ENCODE peak calls at places on chromosomes 4 and X, in five cellular contexts. C is neural crest cell, A is heart right ventricle, R is A549, L is GM13977. Q is an unnamed sample.

GRCh38 chr4:7625073-7625472 is 190.3 kb upstream of the PSAPL1 start:
- DNase-seq in C (no peak), A (no peak), R (no peak), L (no peak), Q (no peak)

GRCh38 chr4:88063634-88064296 is 56.3 kb downstream of the PKD2 start:
- DNase-seq in C (no peak), A (no peak), R (no peak), L (no peak), Q (no peak)

GRCh38 chrX:85501349-85501748 is 121.9 kb upstream of the POF1B start:
- DNase-seq in C (no peak), A (no peak), R (no peak), L (no peak), Q (no peak)

GRCh38 chr4:147286846-147287587 is 193.9 kb upstream of the EDNRA start:
- DNase-seq in C (no peak), A (no peak), R (no peak), L (no peak), Q (no peak)

GRCh38 chr4:25450491-25450901 is 73.4 kb downstream of the ANAPC4 start:
- DNase-seq in C (no peak), A (no peak), R (no peak), L (no peak), Q (no peak)

GRCh38 chr4:4859010-4859798 is at the start of gene MSX1:
- DNase-seq in C (peak), A (peak), R (peak), L (peak), Q (peak)

GRCh38 chrX:38871129-38872029 is 70.1 kb downstream of the MID1IP1 start:
- DNase-seq in C (no peak), A (no peak), R (no peak), L (no peak), Q (no peak)

GRCh38 chr4:65917486-65917885 is 247.2 kb upstream of the EPHA5 start:
- DNase-seq in C (no peak), A (no peak), R (no peak), L (no peak), Q (no peak)

GRCh38 chr4:80313627-80314026 is 21.9 kb upstream of the CFAP299 start:
- DNase-seq in C (no peak), A (no peak), R (no peak), L (no peak), Q (no peak)

GRCh38 chr4:101651778-101652177 is 138.8 kb upstream of the BANK1 start:
- DNase-seq in C (no peak), A (peak), R (no peak), L (no peak), Q (no peak)

GRCh38 chr4:38189445-38189844 is 229.2 kb downstream of the PTTG2 start:
- DNase-seq in C (no peak), A (no peak), R (peak), L (no peak), Q (no peak)

GRCh38 chrX:150201841-150202240 is 161.3 kb upstream of the MAMLD1 start:
- DNase-seq in C (no peak), A (no peak), R (no peak), L (no peak), Q (no peak)

GRCh38 chrX:155745792-155746191 is 133.0 kb upstream of the TMLHE start:
- DNase-seq in C (no peak), A (no peak), R (peak), L (no peak), Q (no peak)

GRCh38 chr4:1695913-1696312 is 11.8 kb upstream of the FAM53A start:
- DNase-seq in C (no peak), A (no peak), R (no peak), L (no peak), Q (no peak)

GRCh38 chr4:133152330-133152791 is 3.3 kb downstream of the PCDH10 start:
- DNase-seq in C (peak), A (no peak), R (no peak), L (no peak), Q (peak)

GRCh38 chrX:39204349-39204748 is 403.1 kb downstream of the MID1IP1 start:
- DNase-seq in C (no peak), A (no peak), R (no peak), L (no peak), Q (no peak)

GRCh38 chrX:106168107-106168506 is at the start of gene PWWP3B:
- DNase-seq in C (peak), A (peak), R (peak), L (no peak), Q (peak)

GRCh38 chr4:138510053-138510452 is 267.9 kb upstream of the SLC7A11 start:
- DNase-seq in C (no peak), A (no peak), R (no peak), L (no peak), Q (no peak)

GRCh38 chr4:48604527-48604926 is 114.5 kb downstream of the ZAR1 start:
- DNase-seq in C (no peak), A (no peak), R (no peak), L (no peak), Q (no peak)

GRCh38 chr4:53605783-53606182 is 14.5 kb upstream of the LNX1 start:
- DNase-seq in C (no peak), A (no peak), R (no peak), L (no peak), Q (no peak)

GRCh38 chr4:183504064-183504929 is 561 bp upstream of the ING2 start:
- DNase-seq in C (peak), A (peak), R (peak), L (peak), Q (peak)
- TF ChIP-seq CTCF in C (no peak), A (peak), R (peak), L (peak), Q (no peak)

DNA sequence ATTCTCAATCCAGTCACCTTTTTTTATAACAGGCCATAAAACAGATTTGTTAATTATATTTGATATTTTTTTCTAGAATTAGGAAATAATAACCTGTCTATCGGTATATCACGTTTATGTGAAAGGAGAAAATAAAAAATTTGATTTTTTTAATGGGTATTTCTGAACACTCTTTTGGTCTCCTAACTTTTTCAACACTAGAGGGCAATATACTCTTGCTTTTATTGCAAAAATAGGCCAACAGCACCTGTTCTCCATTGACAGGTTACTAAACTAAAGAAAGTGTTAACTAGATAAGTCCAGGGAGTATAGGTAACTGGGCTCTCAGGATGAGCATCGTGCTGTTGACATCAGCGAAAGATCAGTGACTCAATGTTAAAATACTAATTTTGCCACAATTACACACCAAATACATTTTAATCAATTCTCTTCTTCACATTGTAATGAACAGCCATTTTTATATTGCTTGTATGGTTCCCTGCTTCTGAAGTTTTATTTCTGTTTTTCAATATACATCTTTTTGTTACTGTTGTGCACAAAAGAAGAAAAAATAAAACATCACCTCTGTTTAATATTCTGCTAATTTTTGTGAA is 22.8 kb downstream of the NDST4 start:
- DNase-seq in C (no peak), A (no peak), R (peak), L (peak), Q (peak)
- TF ChIP-seq CTCF in C (peak), A (peak), R (peak), L (peak), Q (peak)

DNA sequence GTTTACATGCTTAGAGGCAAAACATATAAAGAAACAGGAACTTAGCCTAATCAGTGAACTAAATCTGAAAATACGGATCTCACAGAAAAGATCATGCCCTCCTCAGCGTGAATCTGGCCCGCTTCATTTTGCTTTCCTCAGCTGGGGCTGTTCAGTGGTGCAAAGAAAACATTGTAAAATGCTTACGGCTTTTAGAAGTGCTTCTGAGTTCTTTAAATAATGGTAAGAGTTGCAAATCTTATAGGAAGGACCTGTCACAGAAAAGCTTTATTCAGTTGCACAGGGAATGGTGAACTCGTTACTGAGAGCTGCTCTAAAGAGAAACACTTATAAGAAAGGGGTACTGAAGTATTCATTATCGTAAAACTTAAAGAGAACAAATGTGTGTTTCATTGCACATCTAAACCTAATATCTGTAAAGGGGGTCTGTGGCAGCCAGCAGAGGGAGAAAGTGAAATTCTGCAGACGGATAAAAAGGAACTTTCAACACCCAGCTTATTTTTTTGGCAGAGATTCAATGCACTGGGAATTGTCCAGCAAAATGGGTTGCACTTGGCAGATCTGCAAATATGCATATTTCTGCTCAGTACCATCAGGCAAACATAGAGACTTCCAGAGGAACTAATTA is 139.2 kb upstream of the ANK2 start:
- DNase-seq in C (no peak), A (no peak), R (no peak), L (no peak), Q (peak)
- TF ChIP-seq CTCF in C (no peak), A (peak), R (no peak), L (no peak), Q (no peak)

DNA sequence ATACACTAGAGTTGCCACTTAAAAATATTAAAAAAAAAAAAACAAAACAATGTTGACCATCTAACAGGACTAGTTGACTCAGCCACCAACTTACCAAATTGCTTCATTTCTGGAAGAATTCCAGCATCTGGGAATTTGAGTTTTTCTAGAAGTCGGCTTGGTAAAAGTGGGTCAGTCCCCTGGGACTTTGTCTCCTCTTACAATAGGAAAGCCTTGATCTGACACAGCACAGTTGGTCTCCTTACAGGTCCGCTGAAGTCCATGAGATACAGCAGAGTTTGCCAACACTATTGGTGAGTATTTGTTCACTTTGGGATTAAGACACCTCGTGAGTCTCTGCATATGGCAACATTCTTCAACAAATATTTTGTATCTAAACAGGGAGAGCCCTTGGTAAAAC is 18.2 kb upstream of the DDIT4L start:
- DNase-seq in C (no peak), A (no peak), R (peak), L (no peak), Q (no peak)
- TF ChIP-seq CTCF in C (no peak), A (no peak), R (no peak), L (no peak), Q (no peak)

DNA sequence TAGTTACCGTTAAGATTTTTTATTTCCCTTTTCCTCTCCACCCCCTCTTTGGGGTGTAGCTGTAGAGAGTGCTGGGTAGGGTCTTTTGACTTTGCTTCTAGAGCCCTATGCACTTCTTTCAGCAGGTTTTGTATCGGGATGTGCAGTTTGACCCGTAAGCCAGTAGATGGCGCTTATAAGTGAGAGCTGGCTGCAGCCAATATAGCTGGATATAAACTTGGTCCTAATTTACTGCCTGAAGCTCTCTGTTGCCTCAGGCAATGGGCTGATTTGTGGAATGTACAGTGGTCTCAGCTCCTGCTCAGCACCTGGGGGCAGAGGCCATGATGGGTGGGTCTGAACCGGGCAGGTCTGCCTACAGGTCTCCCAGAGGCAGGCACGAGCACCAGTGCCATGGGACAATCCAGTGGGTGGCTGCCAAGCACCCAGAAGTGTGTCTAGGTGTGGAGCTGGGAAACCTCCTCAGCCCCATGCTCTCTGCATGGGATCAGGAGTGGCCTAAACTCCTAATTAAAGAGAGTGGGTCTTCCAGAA is 146.5 kb downstream of the SPANXN1 start:
- DNase-seq in C (no peak), A (no peak), R (no peak), L (peak), Q (no peak)
- TF ChIP-seq CTCF in C (peak), A (no peak), R (no peak), L (peak), Q (peak)

Q was measured in nephron progenitor cell.